ENCODE peak calls at places on chromosome 7, in four cellular contexts. T, X, K and L are unnamed samples. For H3K4me1 and H3K36me3, the result is how much of the 10 kb centered on the place peaks cover.

GRCh38 chr7:27198871-27199801 is 755 bp downstream of the HOXA13 start:
- DNase-seq in T (no peak), X (no peak), K (no peak), L (no peak)

GRCh38 chr7:74059681-74060588 is 23.7 kb upstream of the LIMK1 start:
- DNase-seq in T (no peak), X (peak), K (no peak), L (no peak)

GRCh38 chr7:15755061-15755460 is 68.6 kb upstream of the MEOX2 start:
- DNase-seq in T (no peak), X (no peak), K (no peak), L (no peak)

GRCh38 chr7:77309714-77310220 is 106.4 kb downstream of the GSAP start:
- DNase-seq in T (no peak), X (no peak), K (no peak), L (no peak)

GRCh38 chr7:118312051-118312450 is 87.5 kb downstream of the ANKRD7 start:
- DNase-seq in T (no peak), X (no peak), K (no peak), L (no peak)

GRCh38 chr7:33873518-33873917 is 31.8 kb upstream of the BMPER start:
- DNase-seq in T (no peak), X (no peak), K (no peak), L (no peak)

GRCh38 chr7:36677769-36678435 is 46.4 kb downstream of the AOAH start:
- DNase-seq in T (no peak), X (no peak), K (no peak), L (peak)

GRCh38 chr7:1123721-1124120 is 35.8 kb downstream of the GPER1 start:
- DNase-seq in T (peak), X (peak), K (no peak), L (no peak)

GRCh38 chr7:151240942-151241754 is 7.3 kb downstream of the SMARCD3 start:
- DNase-seq in T (no peak), X (no peak), K (no peak), L (no peak)

GRCh38 chr7:93778384-93778783 is 112.2 kb downstream of the TFPI2 start:
- DNase-seq in T (no peak), X (no peak), K (no peak), L (no peak)

GRCh38 chr7:37211097-37211496 is 237.6 kb downstream of the ELMO1 start:
- DNase-seq in T (no peak), X (no peak), K (no peak), L (no peak)

GRCh38 chr7:106568680-106569499 is 92.1 kb downstream of the CCDC71L start:
- DNase-seq in T (no peak), X (no peak), K (no peak), L (no peak)

GRCh38 chr7:34133983-34134782 is 228.8 kb downstream of the BMPER start:
- DNase-seq in T (peak), X (peak), K (no peak), L (no peak)

GRCh38 chr7:74569501-74570075 is 87.9 kb upstream of the GTF2I start:
- DNase-seq in T (no peak), X (no peak), K (no peak), L (no peak)

GRCh38 chr7:151876899-151877777 is at the start of gene PRKAG2:
- DNase-seq in T (peak), X (peak), K (peak), L (peak)

GRCh38 chr7:74306737-74307469 is 17.7 kb downstream of the CLIP2 start:
- DNase-seq in T (no peak), X (peak), K (no peak), L (no peak)

GRCh38 chr7:76358053-76358477 is 726 bp downstream of the YWHAG start:
- DNase-seq in T (no peak), X (peak), K (peak), L (peak)

GRCh38 chr7:92246363-92247101 is 758 bp downstream of the ANKIB1 start:
- DNase-seq in T (peak), X (no peak), K (peak), L (peak)

GRCh38 chr7:4527988-4528641 is 154.0 kb upstream of the FOXK1 start:
- DNase-seq in T (no peak), X (no peak), K (no peak), L (no peak)

GRCh38 chr7:105648561-105649401 is 67.5 kb upstream of the EFCAB10 start:
- DNase-seq in T (no peak), X (peak), K (no peak), L (no peak)

GRCh38 chr7:112997831-112998230 is 88.8 kb downstream of the GPR85 start:
- DNase-seq in T (no peak), X (no peak), K (no peak), L (no peak)

GRCh38 chr7:112437038-112437437 is 13.2 kb upstream of the IFRD1 start:
- DNase-seq in T (no peak), X (no peak), K (no peak), L (no peak)

GRCh38 chr7:47783456-47784240 is 164.6 kb downstream of the PKD1L1 start:
- DNase-seq in T (no peak), X (no peak), K (no peak), L (no peak)

GRCh38 chr7:23938937-23939552 is 229.0 kb downstream of the STK31 start:
- DNase-seq in T (peak), X (peak), K (no peak), L (no peak)

GRCh38 chr7:26705567-26705966 is 158.8 kb downstream of the SKAP2 start:
- DNase-seq in T (no peak), X (no peak), K (no peak), L (no peak)

GRCh38 chr7:28155964-28156363 is 24.6 kb downstream of the JAZF1 start:
- DNase-seq in T (no peak), X (no peak), K (no peak), L (no peak)

GRCh38 chr7:90625562-90625961 is 29.4 kb downstream of the CDK14 start:
- DNase-seq in T (peak), X (no peak), K (no peak), L (no peak)

GRCh38 chr7:140646931-140647647 is 6.5 kb upstream of the DENND2A start:
- DNase-seq in T (peak), X (no peak), K (no peak), L (peak)

GRCh38 chr7:50069613-50070012 is 23.4 kb downstream of the ZPBP start:
- DNase-seq in T (no peak), X (no peak), K (no peak), L (no peak)

GRCh38 chr7:137967143-137968018 is 34.5 kb downstream of the CREB3L2 start:
- DNase-seq in T (no peak), X (no peak), K (no peak), L (no peak)

GRCh38 chr7:94584113-94584512 is 71.8 kb downstream of the SGCE start:
- DNase-seq in T (no peak), X (peak), K (no peak), L (no peak)

GRCh38 chr7:105759670-105760548 is 116.5 kb downstream of the ATXN7L1 start:
- DNase-seq in T (peak), X (peak), K (no peak), L (peak)

GRCh38 chr7:100465702-100466311 is 1.7 kb upstream of the SPACDR start:
- DNase-seq in T (peak), X (peak), K (no peak), L (no peak)

GRCh38 chr7:100464791-100465190 is 731 bp upstream of the SPACDR start:
- DNase-seq in T (no peak), X (no peak), K (no peak), L (no peak)

GRCh38 chr7:100465299-100465698 is 1.2 kb upstream of the SPACDR start:
- DNase-seq in T (no peak), X (no peak), K (no peak), L (no peak)

GRCh38 chr7:100466830-100467605 is 3.0 kb upstream of the SPACDR start:
- DNase-seq in T (no peak), X (no peak), K (no peak), L (no peak)

DNA sequence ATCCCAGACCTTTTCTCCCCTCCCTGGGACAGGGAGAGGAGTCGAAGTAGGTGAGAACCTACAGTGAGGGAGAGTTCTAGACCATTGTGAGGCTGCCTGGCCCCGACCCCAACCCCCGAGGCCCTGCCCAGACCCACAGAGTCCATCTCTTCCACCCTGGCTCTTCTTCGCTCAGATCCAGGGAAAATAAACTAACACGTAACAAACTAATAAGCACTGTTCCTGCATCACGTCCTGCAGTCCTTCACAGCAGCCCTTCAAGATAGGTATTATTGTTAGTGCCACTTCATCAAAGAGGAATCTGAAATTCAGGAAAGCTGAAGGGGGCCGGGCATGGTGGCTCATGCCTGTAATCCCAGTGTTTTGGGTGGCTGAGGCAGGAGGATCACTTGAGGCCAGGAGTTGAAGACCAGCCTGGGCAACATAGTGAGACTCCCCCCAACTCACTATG is at the start of gene SPACDR:
- DNase-seq in T (no peak), X (no peak), K (no peak), L (no peak)
- H3K27ac ChIP-seq in T (no peak), X (no peak), K (no peak), L (no peak)

GRCh38 chr7:154842608-154843007 is 160.3 kb downstream of the PAXIP1 start:
- DNase-seq in T (no peak), X (no peak), K (no peak), L (no peak)
- H3K4me1 ChIP-seq in T (under half), X (under half), K (under half), L (under half)

DNA sequence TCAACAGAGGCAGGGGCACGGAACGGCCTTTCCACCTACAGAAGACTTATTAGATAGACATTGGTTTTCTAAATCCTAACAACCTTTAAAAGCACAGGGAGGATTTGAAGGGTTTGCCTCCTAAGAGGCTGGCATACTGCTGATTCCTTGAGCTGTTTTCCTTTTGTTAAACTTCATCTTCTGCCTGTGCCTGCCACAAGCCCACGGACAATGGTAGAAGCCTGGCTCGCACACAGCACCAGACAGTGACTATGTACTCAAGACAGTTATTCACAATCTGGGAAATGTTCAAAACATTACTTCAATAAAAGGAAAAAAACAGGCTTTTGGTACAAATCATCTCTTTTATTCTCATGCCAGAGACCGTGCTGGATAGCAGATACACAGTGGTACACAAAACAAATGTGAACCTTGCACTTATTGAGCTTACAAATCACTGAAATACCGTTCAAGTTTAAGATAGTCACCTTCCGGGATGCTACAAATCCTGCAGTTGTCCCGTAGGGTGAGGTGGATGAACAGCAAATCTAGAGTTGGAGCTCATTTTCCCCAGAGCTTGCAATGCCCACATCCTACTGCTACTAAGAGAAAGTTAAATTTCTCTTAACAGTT is 63.9 kb downstream of the VPS41 start:
- DNase-seq in T (no peak), X (no peak), K (no peak), L (no peak)
- H3K36me3 ChIP-seq in T (under half), X (under half), K (under half), L (under half)

DNA sequence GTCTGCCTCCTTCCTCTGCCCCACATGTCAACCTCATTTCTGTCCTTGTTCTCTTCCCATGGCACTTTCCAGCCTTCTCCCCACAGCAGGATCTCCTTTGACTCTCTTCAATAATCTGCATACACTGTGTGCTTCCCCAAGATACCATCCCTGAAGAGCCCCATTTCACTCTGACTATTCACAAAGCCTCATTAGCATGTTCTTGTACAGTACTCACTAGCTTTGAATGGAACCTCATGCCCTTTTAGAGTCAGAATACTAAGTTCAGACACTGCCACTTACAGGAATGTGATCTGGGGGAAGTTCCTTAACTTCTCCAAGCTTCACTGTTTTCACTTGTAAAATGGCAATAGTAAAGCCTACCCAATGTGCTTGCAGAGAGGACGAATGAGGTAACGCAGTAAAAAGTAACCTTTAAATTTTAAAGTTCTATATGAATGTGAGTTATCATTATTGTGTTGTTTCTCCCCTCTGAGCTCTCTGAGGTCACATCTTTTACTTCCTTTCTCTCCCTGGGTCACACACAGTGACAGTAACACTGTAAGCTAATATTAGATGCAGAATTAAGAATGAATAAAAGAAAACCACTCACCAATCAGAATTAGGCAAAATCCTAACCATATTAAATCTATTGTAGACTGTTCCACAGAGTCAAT is 64.4 kb upstream of the IL6 start:
- DNase-seq in T (no peak), X (no peak), K (no peak), L (no peak)
- H3K27ac ChIP-seq in T (no peak), X (no peak), K (no peak), L (no peak)

GRCh38 chr7:157687845-157688244 is 351.0 kb downstream of the DNAJB6 start:
- DNase-seq in T (no peak), X (no peak), K (no peak), L (no peak)
- H3K4me1 ChIP-seq in T (under half), X (under half), K (half or more), L (under half)

GRCh38 chr7:41978858-41979257 is 258.2 kb downstream of the GLI3 start:
- DNase-seq in T (no peak), X (no peak), K (no peak), L (no peak)
- H3K36me3 ChIP-seq in T (under half), X (under half), K (under half), L (under half)

DNA sequence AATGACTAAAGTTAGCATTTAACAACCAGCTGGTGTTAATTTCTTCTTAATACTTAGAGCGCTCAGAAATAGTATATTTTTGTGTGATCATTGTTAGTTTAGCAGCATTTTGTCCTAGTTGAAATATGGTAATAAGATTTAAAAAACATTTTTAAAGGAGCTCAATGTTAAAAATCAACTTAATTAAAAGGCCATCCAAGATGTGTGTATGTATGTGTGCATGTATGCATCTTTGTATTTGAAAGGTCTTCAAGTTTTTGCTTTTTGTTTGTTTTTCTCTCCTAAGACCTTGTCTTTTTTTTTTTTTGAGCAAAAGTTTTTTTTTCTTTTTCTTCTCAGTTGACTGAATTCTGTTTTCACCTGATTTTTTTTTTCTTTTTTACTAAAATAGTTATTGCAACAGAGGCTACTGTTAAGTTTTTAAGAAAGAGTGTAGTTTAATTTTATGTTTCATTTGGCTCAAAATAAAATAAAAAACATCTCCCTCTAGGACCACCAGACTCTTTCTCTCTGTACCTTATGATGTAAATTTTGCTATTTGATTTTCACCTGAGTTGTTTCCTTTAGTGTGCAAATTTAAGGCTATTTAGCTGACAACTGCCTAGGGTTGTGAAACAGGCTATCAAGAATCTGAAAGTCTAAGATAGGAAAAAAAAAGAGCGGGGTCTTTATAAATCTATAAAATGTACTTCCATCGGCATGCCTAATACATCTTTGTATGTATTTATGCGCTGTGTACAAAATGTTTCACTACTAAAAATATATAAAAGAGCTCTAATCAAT is 76.4 kb upstream of the C1GALT1 start:
- DNase-seq in T (no peak), X (no peak), K (no peak), L (no peak)
- H3K27ac ChIP-seq in T (no peak), X (no peak), K (no peak), L (no peak)

GRCh38 chr7:130878785-130879184 is 144.8 kb upstream of the KLF14 start:
- DNase-seq in T (no peak), X (no peak), K (no peak), L (no peak)
- H3K4me1 ChIP-seq in T (under half), X (under half), K (under half), L (under half)

GRCh38 chr7:22229148-22229547 is 127.8 kb downstream of the RAPGEF5 start:
- DNase-seq in T (no peak), X (no peak), K (no peak), L (no peak)

GRCh38 chr7:22231806-22232205 is 125.1 kb downstream of the RAPGEF5 start:
- DNase-seq in T (no peak), X (no peak), K (no peak), L (no peak)

GRCh38 chr7:22230238-22230637 is 126.7 kb downstream of the RAPGEF5 start:
- DNase-seq in T (no peak), X (no peak), K (no peak), L (no peak)

GRCh38 chr7:22234247-22234646 is 122.7 kb downstream of the RAPGEF5 start:
- DNase-seq in T (no peak), X (no peak), K (no peak), L (no peak)

GRCh38 chr7:22231141-22231540 is 125.8 kb downstream of the RAPGEF5 start:
- DNase-seq in T (no peak), X (no peak), K (no peak), L (no peak)
- H3K36me3 ChIP-seq in T (under half), X (under half), K (under half), L (under half)